ENCODE peak calls at places on chromosomes 11 and 22, in six cellular contexts. G is HEK293T; Y is left colon; X is CD8-positive, alpha-beta T cell; O is activated T-cell treated with anti-CD3 and anti-CD28 coated beads, Interleukin-2, amount 50 U/mL, for 48 hours; B is IMR-90. Z is an unnamed sample.
A peak's percentile ranks its signal among the peaks of the same experiment; 100 is the strongest.

GRCh38 chr11:77779935-77780334 is 40.6 kb downstream of the RSF1 start:
- DNase-seq in X (no peak), O (no peak), B (peak; percentile 54), G (no peak), Y (no peak), Z (peak; percentile 56)

GRCh38 chr11:2681408-2682145 is 18.2 kb downstream of the KCNQ1OT1 start:
- DNase-seq in G (no peak), Y (no peak), X (no peak), B (no peak), O (no peak), Z (no peak)

GRCh38 chr11:117146521-117146920 is 2.4 kb downstream of the PAFAH1B2 start:
- DNase-seq in O (no peak), B (peak; percentile 53), X (no peak), G (no peak), Y (no peak), Z (peak; percentile 57)

GRCh38 chr22:25488244-25489020 is 76.0 kb upstream of the GRK3 start:
- DNase-seq in X (no peak), G (peak; percentile 55), Y (peak; percentile 67), B (peak; percentile 91), O (peak; percentile 76), Z (peak; percentile 91)

GRCh38 chr11:44978961-44979331 is 28.3 kb upstream of the TP53I11 start:
- DNase-seq in B (no peak), Y (peak; percentile 75), G (no peak), O (no peak), X (no peak), Z (no peak)

GRCh38 chr11:27231519-27231918 is 131.5 kb downstream of the CCDC34 start:
- DNase-seq in B (no peak), G (no peak), O (no peak), X (no peak), Y (no peak), Z (no peak)

GRCh38 chr11:107598225-107599139 is 7.5 kb downstream of the ELMOD1 start:
- DNase-seq in X (no peak), Y (no peak), O (no peak), G (peak; percentile 53), B (no peak), Z (peak; percentile 18)

GRCh38 chr11:125224391-125225015 is 60.0 kb downstream of the PKNOX2 start:
- DNase-seq in B (peak; percentile 23), Y (peak; percentile 11), O (no peak), G (peak; percentile 50), X (no peak), Z (peak; percentile 65)

GRCh38 chr11:9808943-9809342 is 145.1 kb downstream of the SWAP70 start:
- DNase-seq in O (no peak), B (no peak), X (no peak), Y (no peak), G (no peak), Z (peak; percentile 60)

GRCh38 chr11:84747871-84748270 is 879.3 kb downstream of the DLG2 start:
- DNase-seq in B (no peak), G (no peak), O (no peak), Y (no peak), X (no peak), Z (no peak)

GRCh38 chr11:103619480-103619879 is 417.0 kb upstream of the DDI1 start:
- DNase-seq in O (no peak), G (peak; percentile 9), B (no peak), Y (no peak), X (no peak), Z (peak; percentile 37)

GRCh38 chr22:39906207-39906606 is 5.3 kb downstream of the GRAP2 start:
- DNase-seq in B (no peak), G (no peak), X (no peak), O (no peak), Y (no peak), Z (no peak)

GRCh38 chr11:13009921-13010736 is 1.0 kb downstream of the RASSF10 start:
- DNase-seq in Y (peak; percentile 20), O (peak; percentile 23), G (no peak), B (peak; percentile 7), X (no peak), Z (peak; percentile 21)

GRCh38 chr11:94398101-94398500 is 3.1 kb downstream of the GPR83 start:
- DNase-seq in Y (no peak), O (no peak), G (no peak), X (no peak), B (no peak), Z (no peak)

GRCh38 chr11:61747389-61748285 is 4.8 kb upstream of the MYRF start:
- DNase-seq in B (peak; percentile 59), G (peak; percentile 83), X (peak; percentile 40), Y (peak; percentile 85), O (peak; percentile 72), Z (peak; percentile 79)

GRCh38 chr22:38724926-38725571 is 19.3 kb downstream of the GTPBP1 start:
- DNase-seq in Y (no peak), O (no peak), B (peak; percentile 41), X (peak; percentile 40), G (peak; percentile 70), Z (peak; percentile 66)

GRCh38 chr11:31355131-31355530 is 14.4 kb downstream of the DCDC1 start:
- DNase-seq in O (no peak), X (no peak), G (no peak), B (peak; percentile 20), Y (no peak), Z (peak; percentile 22)

GRCh38 chr11:76577199-76577920 is 93.2 kb downstream of the LRRC32 start:
- DNase-seq in B (peak; percentile 77), X (no peak), G (no peak), Y (peak; percentile 59), O (no peak), Z (peak; percentile 80)

GRCh38 chr11:87897921-87898320 is 277.3 kb downstream of the RAB38 start:
- DNase-seq in G (no peak), B (no peak), X (no peak), O (no peak), Y (no peak), Z (no peak)

GRCh38 chr11:103257360-103257759 is 148.1 kb downstream of the DYNC2H1 start:
- DNase-seq in G (peak; percentile 16), Y (no peak), X (no peak), B (peak; percentile 49), O (no peak), Z (peak; percentile 57)

GRCh38 chr11:105315287-105315686 is 175.7 kb upstream of the CARD18 start:
- DNase-seq in X (no peak), B (no peak), Y (no peak), O (no peak), G (no peak), Z (peak; percentile 12)

GRCh38 chr11:88411265-88411664 is 73.7 kb upstream of the CTSC start:
- DNase-seq in X (no peak), Y (no peak), G (no peak), O (no peak), B (peak; percentile 92), Z (peak; percentile 82)

GRCh38 chr11:106011481-106011880 is 10.6 kb downstream of the MSANTD4 start:
- DNase-seq in G (no peak), B (no peak), Y (no peak), X (no peak), O (no peak), Z (peak; percentile 44)

GRCh38 chr11:2247496-2247895 is 22.9 kb downstream of the ASCL2 start:
- DNase-seq in O (no peak), B (no peak), X (no peak), G (no peak), Y (no peak), Z (no peak)

GRCh38 chr11:71489311-71490043 is 36.5 kb downstream of the NADSYN1 start:
- DNase-seq in X (no peak), Y (no peak), O (peak; percentile 78), G (no peak), B (peak; percentile 82), Z (peak; percentile 80)